ENCODE peak calls at places on chromosomes 12 and 14, in seven cellular contexts. I is NCI-H146, T is activated B cell treated with CpG ODN at 0.5 μM for 24 hours, O is NAMALWA, L is anterior cingulate cortex, R is endothelial cell, U is foreskin keratinocyte. C is an unnamed sample.

GRCh38 chr12:46368138-46368537 is 4.4 kb downstream of the SLC38A2 start:
- DNase-seq in I (no peak), T (no peak), O (peak), L (peak), R (no peak), U (no peak), C (no peak)

GRCh38 chr14:81330619-81331122 is 69.5 kb downstream of the STON2 start:
- DNase-seq in I (peak), T (no peak), O (no peak), L (no peak), R (no peak), U (peak), C (no peak)

GRCh38 chr14:101478096-101478495 is 83.2 kb upstream of the DIO3 start:
- DNase-seq in I (no peak), T (no peak), O (no peak), L (no peak), R (no peak), U (no peak), C (no peak)

GRCh38 chr12:65824314-65824563 is at the start of gene HMGA2:
- DNase-seq in I (no peak), T (no peak), O (no peak), L (no peak), R (peak), U (no peak), C (no peak)

GRCh38 chr14:105531088-105531957 is 4.9 kb downstream of the TMEM121 start:
- DNase-seq in I (no peak), T (no peak), O (peak), L (no peak), R (no peak), U (no peak), C (no peak)

GRCh38 chr14:20477211-20477876 is 8.1 kb downstream of the PNP start:
- DNase-seq in I (no peak), T (no peak), O (no peak), L (peak), R (no peak), U (no peak), C (peak)

GRCh38 chr14:38629412-38629811 is 373.5 kb upstream of the CLEC14A start:
- DNase-seq in I (no peak), T (no peak), O (no peak), L (no peak), R (no peak), U (no peak), C (no peak)

GRCh38 chr12:728781-729180 is 23.6 kb upstream of the WNK1 start:
- DNase-seq in I (no peak), T (no peak), O (no peak), L (no peak), R (no peak), U (no peak), C (no peak)

GRCh38 chr12:96687719-96688118 is 198.3 kb downstream of the CFAP54 start:
- DNase-seq in I (no peak), T (no peak), O (no peak), L (no peak), R (no peak), U (no peak), C (no peak)

GRCh38 chr14:32473476-32473875 is 144.4 kb downstream of the AKAP6 start:
- DNase-seq in I (no peak), T (no peak), O (no peak), L (peak), R (no peak), U (peak), C (no peak)

GRCh38 chr12:88111074-88111652 is 30.7 kb downstream of the CEP290 start:
- DNase-seq in I (peak), T (no peak), O (peak), L (no peak), R (no peak), U (peak), C (no peak)

GRCh38 chr12:31772685-31773222 is 43.9 kb upstream of the AMN1 start:
- DNase-seq in I (peak), T (no peak), O (no peak), L (no peak), R (peak), U (no peak), C (no peak)

GRCh38 chr12:49050507-49051372 is 9.9 kb downstream of the KMT2D start:
- DNase-seq in I (no peak), T (no peak), O (no peak), L (no peak), R (no peak), U (no peak), C (no peak)

GRCh38 chr14:31263485-31264133 is 56.0 kb upstream of the HECTD1 start:
- DNase-seq in I (no peak), T (no peak), O (no peak), L (no peak), R (no peak), U (peak), C (no peak)

GRCh38 chr12:124732275-124733075 is 131.2 kb downstream of the SCARB1 start:
- DNase-seq in I (no peak), T (no peak), O (no peak), L (no peak), R (no peak), U (no peak), C (no peak)

GRCh38 chr12:44372259-44372658 is 503.9 kb downstream of the NELL2 start:
- DNase-seq in I (no peak), T (no peak), O (no peak), L (no peak), R (no peak), U (peak), C (no peak)

GRCh38 chr12:6458281-6459003 is 6.6 kb downstream of the TAPBPL start:
- DNase-seq in I (no peak), T (no peak), O (no peak), L (no peak), R (no peak), U (no peak), C (no peak)

GRCh38 chr12:66251049-66251448 is 51.2 kb upstream of the HELB start:
- DNase-seq in I (no peak), T (no peak), O (no peak), L (no peak), R (no peak), U (no peak), C (no peak)

GRCh38 chr14:76876076-76876475 is 49.9 kb downstream of the LRRC74A start:
- DNase-seq in I (peak), T (no peak), O (peak), L (peak), R (peak), U (peak), C (peak)

GRCh38 chr12:126182619-126183236 is 1117.5 kb downstream of the AACS start:
- DNase-seq in I (no peak), T (no peak), O (no peak), L (no peak), R (no peak), U (no peak), C (no peak)

GRCh38 chr14:87805315-87805723 is 187.7 kb downstream of the GALC start:
- DNase-seq in I (no peak), T (no peak), O (peak), L (no peak), R (peak), U (peak), C (peak)